ENCODE peak calls at places on chromosomes 16 and 17, in four cellular contexts. One of them, this sample, is unnamed.

GRCh38 chr17:36755586-36755985 is 154.2 kb downstream of the MRM1 start:
- DNase-seq in endothelial cell of umbilical vein: peak; percentile 5
- DNase-seq in tibial nerve: no peak
- DNase-seq in lower leg skin: no peak
- DNase-seq in this sample: no peak

GRCh38 chr17:45749831-45750335 is 34.2 kb upstream of the CRHR1 start:
- DNase-seq in endothelial cell of umbilical vein: no peak
- DNase-seq in tibial nerve: no peak
- DNase-seq in lower leg skin: no peak
- DNase-seq in this sample: no peak

GRCh38 chr17:45087496-45087975 is 26.4 kb downstream of the NMT1 start:
- DNase-seq in endothelial cell of umbilical vein: no peak
- DNase-seq in tibial nerve: no peak
- DNase-seq in lower leg skin: no peak
- DNase-seq in this sample: no peak

GRCh38 chr16:50617630-50618184 is 63.4 kb downstream of the SNX20 start:
- DNase-seq in endothelial cell of umbilical vein: no peak
- DNase-seq in tibial nerve: no peak
- DNase-seq in lower leg skin: no peak
- DNase-seq in this sample: no peak

GRCh38 chr17:12821376-12821940 is 32.2 kb downstream of the ARHGAP44 start:
- DNase-seq in endothelial cell of umbilical vein: no peak
- DNase-seq in tibial nerve: no peak
- DNase-seq in lower leg skin: no peak
- DNase-seq in this sample: no peak

GRCh38 chr17:18182978-18183333 is 672 bp upstream of the ALKBH5 start:
- DNase-seq in endothelial cell of umbilical vein: no peak
- DNase-seq in tibial nerve: peak; percentile 68
- DNase-seq in lower leg skin: peak; percentile 77
- DNase-seq in this sample: peak; percentile 96

GRCh38 chr17:35117984-35118383 is 1.7 kb downstream of the RAD51D start:
- DNase-seq in endothelial cell of umbilical vein: no peak
- DNase-seq in tibial nerve: no peak
- DNase-seq in lower leg skin: no peak
- DNase-seq in this sample: no peak

GRCh38 chr17:59332890-59333377 is 1.5 kb downstream of the YPEL2 start:
- DNase-seq in endothelial cell of umbilical vein: peak; percentile 41
- DNase-seq in tibial nerve: peak; percentile 37
- DNase-seq in lower leg skin: peak; percentile 65
- DNase-seq in this sample: peak; percentile 47

GRCh38 chr17:41009301-41009760 is 403 bp upstream of the KRTAP3-1 start:
- DNase-seq in endothelial cell of umbilical vein: no peak
- DNase-seq in tibial nerve: no peak
- DNase-seq in lower leg skin: no peak
- DNase-seq in this sample: no peak

GRCh38 chr17:3583456-3583855 is 25.8 kb downstream of the TRPV1 start:
- DNase-seq in endothelial cell of umbilical vein: no peak
- DNase-seq in tibial nerve: no peak
- DNase-seq in lower leg skin: no peak
- DNase-seq in this sample: no peak

GRCh38 chr17:43515641-43516040 is 30.5 kb downstream of the ETV4 start:
- DNase-seq in endothelial cell of umbilical vein: no peak
- DNase-seq in tibial nerve: no peak
- DNase-seq in lower leg skin: no peak
- DNase-seq in this sample: no peak

GRCh38 chr16:84042879-84043485 is 387 bp upstream of the SLC38A8 start:
- DNase-seq in endothelial cell of umbilical vein: no peak
- DNase-seq in tibial nerve: no peak
- DNase-seq in lower leg skin: no peak
- DNase-seq in this sample: no peak

GRCh38 chr17:10099051-10099571 is 99.3 kb downstream of the GAS7 start:
- DNase-seq in endothelial cell of umbilical vein: no peak
- DNase-seq in tibial nerve: no peak
- DNase-seq in lower leg skin: no peak
- DNase-seq in this sample: no peak

GRCh38 chr17:76381633-76382304 is 2.6 kb upstream of the SPHK1 start:
- DNase-seq in endothelial cell of umbilical vein: no peak
- DNase-seq in tibial nerve: no peak
- DNase-seq in lower leg skin: no peak
- DNase-seq in this sample: no peak

GRCh38 chr17:77479817-77480508 is 339.2 kb downstream of the SEC14L1 start:
- DNase-seq in endothelial cell of umbilical vein: no peak
- DNase-seq in tibial nerve: no peak
- DNase-seq in lower leg skin: no peak
- DNase-seq in this sample: no peak

GRCh38 chr16:57304169-57305061 is 19.9 kb upstream of the PLLP start:
- DNase-seq in endothelial cell of umbilical vein: peak; percentile 67
- DNase-seq in tibial nerve: no peak
- DNase-seq in lower leg skin: no peak
- DNase-seq in this sample: peak; percentile 39

DNA sequence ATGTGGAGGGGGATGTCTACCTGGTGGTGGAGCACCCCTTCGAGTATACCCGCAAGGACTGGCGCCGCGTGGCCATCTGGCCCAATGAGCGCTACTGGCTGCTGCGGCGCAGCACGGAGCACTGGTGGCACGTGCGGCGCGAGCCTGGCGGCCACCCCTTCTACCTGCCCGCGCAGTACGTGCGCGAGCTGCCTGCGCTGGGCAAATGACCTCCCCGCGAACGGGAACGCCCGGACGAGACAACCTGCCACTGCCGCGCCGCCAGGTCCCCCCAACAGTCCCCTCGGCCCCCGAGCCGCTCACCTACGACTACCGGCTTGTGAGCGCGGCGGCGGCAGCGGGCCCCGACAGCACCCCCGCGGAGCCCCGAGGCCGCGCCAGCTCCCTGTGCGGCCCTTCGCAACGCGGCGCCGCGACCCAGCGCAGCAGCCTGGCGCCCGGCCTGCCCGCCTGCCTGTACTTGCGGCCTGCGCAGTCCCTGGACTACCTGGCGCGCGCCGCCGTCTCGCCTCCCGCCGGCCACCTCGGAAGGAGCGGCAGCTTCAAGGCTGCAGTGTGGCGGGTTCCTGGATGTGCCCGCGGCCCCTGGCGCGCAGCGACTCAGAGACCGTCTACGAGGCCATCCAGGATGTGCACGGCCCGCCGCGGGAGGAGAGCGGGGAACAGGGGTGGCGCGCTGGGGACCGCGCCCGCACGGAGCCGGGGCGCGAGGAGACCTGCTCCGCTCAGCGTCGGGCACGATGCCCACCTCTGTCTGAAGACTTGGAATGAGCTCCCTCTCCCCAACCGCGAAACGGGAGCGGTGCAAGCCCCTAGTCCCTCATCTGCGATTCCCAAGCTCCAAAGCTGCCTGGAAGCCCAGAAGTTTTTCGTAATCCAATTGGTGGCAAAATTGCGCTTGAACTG is 48.7 kb upstream of the AMZ2 start:
- DNase-seq in endothelial cell of umbilical vein: no peak
- DNase-seq in tibial nerve: no peak
- DNase-seq in lower leg skin: no peak
- DNase-seq in this sample: peak; percentile 21
- H3K4me3 ChIP-seq in endothelial cell of umbilical vein: peak overlapping the region; percentile 15
- H3K4me3 ChIP-seq in tibial nerve: no peak overlapping the region
- H3K4me3 ChIP-seq in lower leg skin: no peak overlapping the region
- H3K4me3 ChIP-seq in this sample: peak overlapping the region; percentile 49

GRCh38 chr16:521381-522210 is 5.9 kb upstream of the CAPN15 start:
- DNase-seq in endothelial cell of umbilical vein: no peak
- DNase-seq in tibial nerve: no peak
- DNase-seq in lower leg skin: peak; percentile 57
- DNase-seq in this sample: no peak
- TF ChIP-seq CTCF in endothelial cell of umbilical vein: peak; percentile 14
- TF ChIP-seq CTCF in tibial nerve: no peak
- TF ChIP-seq CTCF in lower leg skin: no peak
- TF ChIP-seq CTCF in this sample: no peak

DNA sequence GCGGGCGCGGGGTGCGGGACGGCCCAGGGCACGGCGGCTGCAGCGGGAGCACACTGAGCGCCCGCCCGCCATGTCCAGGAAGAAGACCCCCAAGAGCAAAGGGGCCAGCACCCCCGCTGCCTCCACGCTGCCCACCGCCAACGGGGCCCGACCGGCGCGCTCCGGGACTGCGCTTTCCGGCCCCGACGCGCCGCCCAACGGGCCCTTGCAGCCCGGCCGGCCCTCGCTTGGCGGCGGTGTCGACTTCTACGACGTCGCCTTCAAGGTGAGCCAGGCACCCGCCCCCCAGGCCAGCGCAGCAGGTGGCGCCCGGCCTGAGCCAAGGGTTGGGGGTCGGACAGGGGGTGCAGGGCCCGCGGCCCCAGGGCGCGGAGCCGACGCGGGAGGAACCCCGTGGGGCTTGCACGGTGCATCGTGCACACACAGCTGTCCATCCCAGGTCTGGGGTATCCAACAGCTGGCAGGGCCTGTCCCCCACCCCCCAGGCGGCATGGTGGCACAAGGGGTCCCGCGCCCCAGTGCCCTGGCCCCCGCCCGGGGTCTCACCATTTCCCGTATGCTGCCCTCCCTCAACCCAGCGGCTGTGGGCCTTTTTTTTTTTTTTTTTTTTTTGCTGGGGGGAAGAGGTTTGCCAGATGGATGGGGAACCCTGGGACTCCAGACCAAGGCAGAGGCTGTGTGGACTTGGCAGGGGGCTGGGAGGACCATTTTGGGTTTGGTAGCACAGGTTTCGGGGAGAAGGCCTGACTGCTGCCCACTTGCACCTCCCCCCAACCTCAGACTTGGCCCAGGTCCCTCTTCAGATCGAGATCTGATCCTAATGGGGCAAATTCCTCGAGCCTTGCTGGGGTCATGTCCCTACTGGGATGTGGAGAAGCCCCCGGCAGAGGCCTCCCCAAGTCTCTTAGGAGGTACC is 547 bp downstream of the RAB26 start:
- DNase-seq in endothelial cell of umbilical vein: no peak
- DNase-seq in tibial nerve: no peak
- DNase-seq in lower leg skin: no peak
- DNase-seq in this sample: no peak
- H3K4me3 ChIP-seq in endothelial cell of umbilical vein: peak overlapping the region; percentile 32
- H3K4me3 ChIP-seq in tibial nerve: no peak overlapping the region
- H3K4me3 ChIP-seq in lower leg skin: no peak overlapping the region
- H3K4me3 ChIP-seq in this sample: peak overlapping the region; percentile 67

GRCh38 chr17:27408891-27409290 is 47.4 kb upstream of the KSR1 start:
- DNase-seq in endothelial cell of umbilical vein: peak; percentile 4
- DNase-seq in tibial nerve: no peak
- DNase-seq in lower leg skin: no peak
- DNase-seq in this sample: no peak

GRCh38 chr17:27403480-27404005 is 52.7 kb upstream of the KSR1 start:
- DNase-seq in endothelial cell of umbilical vein: no peak
- DNase-seq in tibial nerve: no peak
- DNase-seq in lower leg skin: no peak
- DNase-seq in this sample: no peak

GRCh38 chr17:27402943-27403342 is 53.3 kb upstream of the KSR1 start:
- DNase-seq in endothelial cell of umbilical vein: no peak
- DNase-seq in tibial nerve: no peak
- DNase-seq in lower leg skin: no peak
- DNase-seq in this sample: no peak

GRCh38 chr17:27413295-27413694 is 43.0 kb upstream of the KSR1 start:
- DNase-seq in endothelial cell of umbilical vein: no peak
- DNase-seq in tibial nerve: no peak
- DNase-seq in lower leg skin: no peak
- DNase-seq in this sample: no peak

GRCh38 chr17:27407916-27408846 is 48.1 kb upstream of the KSR1 start:
- DNase-seq in endothelial cell of umbilical vein: peak; percentile 12
- DNase-seq in tibial nerve: no peak
- DNase-seq in lower leg skin: no peak
- DNase-seq in this sample: no peak
- TF ChIP-seq CTCF in endothelial cell of umbilical vein: no peak
- TF ChIP-seq CTCF in tibial nerve: no peak
- TF ChIP-seq CTCF in lower leg skin: no peak
- TF ChIP-seq CTCF in this sample: peak; percentile 5

GRCh38 chr16:12089492-12090161 is 113.1 kb downstream of the SNX29 start:
- DNase-seq in endothelial cell of umbilical vein: peak; percentile 73
- DNase-seq in tibial nerve: no peak
- DNase-seq in lower leg skin: no peak
- DNase-seq in this sample: no peak
- H3K4me3 ChIP-seq in endothelial cell of umbilical vein: peak overlapping the region; percentile 28
- H3K4me3 ChIP-seq in tibial nerve: no peak overlapping the region
- H3K4me3 ChIP-seq in lower leg skin: no peak overlapping the region
- H3K4me3 ChIP-seq in this sample: peak overlapping the region; percentile 22

DNA sequence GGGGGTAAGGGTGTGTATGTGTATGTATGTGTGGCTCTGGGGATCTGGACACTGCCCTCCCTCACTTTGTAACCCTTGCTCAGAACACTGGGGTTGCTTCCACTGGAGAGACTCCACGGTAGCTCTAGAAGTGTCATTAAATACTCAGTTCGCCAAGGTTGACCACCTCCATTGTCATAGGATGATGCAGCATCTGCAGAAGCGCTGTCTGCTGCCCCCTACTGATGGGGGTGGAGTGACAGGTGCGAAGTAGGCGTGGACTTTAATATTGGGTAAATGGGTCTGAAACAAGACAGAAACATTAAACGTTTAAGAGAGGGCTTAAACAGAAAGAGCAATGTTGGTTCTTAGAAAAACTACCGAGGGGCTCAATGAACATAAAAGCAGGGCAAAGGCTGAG is 35.5 kb upstream of the STAC2 start:
- DNase-seq in endothelial cell of umbilical vein: no peak
- DNase-seq in tibial nerve: no peak
- DNase-seq in lower leg skin: no peak
- DNase-seq in this sample: no peak
- TF ChIP-seq CTCF in endothelial cell of umbilical vein: peak; percentile 2
- TF ChIP-seq CTCF in tibial nerve: no peak
- TF ChIP-seq CTCF in lower leg skin: no peak
- TF ChIP-seq CTCF in this sample: peak; percentile 6

GRCh38 chr16:13527332-13527731 is 392.6 kb upstream of the ERCC4 start:
- DNase-seq in endothelial cell of umbilical vein: no peak
- DNase-seq in tibial nerve: no peak
- DNase-seq in lower leg skin: no peak
- DNase-seq in this sample: no peak

GRCh38 chr16:13519871-13520270 is 400.1 kb upstream of the ERCC4 start:
- DNase-seq in endothelial cell of umbilical vein: no peak
- DNase-seq in tibial nerve: no peak
- DNase-seq in lower leg skin: no peak
- DNase-seq in this sample: no peak

GRCh38 chr16:13517856-13518255 is 402.1 kb upstream of the ERCC4 start:
- DNase-seq in endothelial cell of umbilical vein: no peak
- DNase-seq in tibial nerve: no peak
- DNase-seq in lower leg skin: no peak
- DNase-seq in this sample: no peak

GRCh38 chr16:13521356-13521755 is 398.6 kb upstream of the ERCC4 start:
- DNase-seq in endothelial cell of umbilical vein: no peak
- DNase-seq in tibial nerve: no peak
- DNase-seq in lower leg skin: no peak
- DNase-seq in this sample: no peak
- H3K4me3 ChIP-seq in endothelial cell of umbilical vein: no peak overlapping the region
- H3K4me3 ChIP-seq in tibial nerve: no peak overlapping the region
- H3K4me3 ChIP-seq in lower leg skin: no peak overlapping the region
- H3K4me3 ChIP-seq in this sample: no peak overlapping the region

GRCh38 chr16:1173778-1174451 is 21.0 kb downstream of the CACNA1H start:
- DNase-seq in endothelial cell of umbilical vein: no peak
- DNase-seq in tibial nerve: no peak
- DNase-seq in lower leg skin: no peak
- DNase-seq in this sample: no peak
- TF ChIP-seq CTCF in endothelial cell of umbilical vein: no peak
- TF ChIP-seq CTCF in tibial nerve: no peak
- TF ChIP-seq CTCF in lower leg skin: no peak
- TF ChIP-seq CTCF in this sample: no peak

This sample was measured in psoas muscle.